ENCODE peak calls at places on chromosomes 4 and X, in seven cellular contexts. One of them, this sample, is unnamed.

GRCh38 chrX:33211356-33212254 is at the start of gene DMD:
- DNase-seq in uterus: peak; percentile 52
- DNase-seq in upper lobe of left lung: no peak
- DNase-seq in A549: no peak
- DNase-seq in Peyer's patch: no peak
- DNase-seq in suprapubic skin: no peak
- DNase-seq in HepG2: peak; percentile 1
- DNase-seq in this sample: no peak

GRCh38 chr4:120672558-120673147 is 249.9 kb downstream of the PRDM5 start:
- DNase-seq in A549: no peak
- DNase-seq in suprapubic skin: no peak
- DNase-seq in upper lobe of left lung: no peak
- DNase-seq in Peyer's patch: no peak
- DNase-seq in uterus: no peak
- DNase-seq in HepG2: no peak
- DNase-seq in this sample: no peak

GRCh38 chr4:158282252-158282651 is 72.0 kb downstream of the TMEM144 start:
- DNase-seq in suprapubic skin: no peak
- DNase-seq in uterus: no peak
- DNase-seq in upper lobe of left lung: no peak
- DNase-seq in HepG2: no peak
- DNase-seq in A549: no peak
- DNase-seq in Peyer's patch: no peak
- DNase-seq in this sample: no peak

GRCh38 chr4:186501554-186501953 is 53.8 kb downstream of the MTNR1A start:
- DNase-seq in A549: no peak
- DNase-seq in Peyer's patch: no peak
- DNase-seq in upper lobe of left lung: no peak
- DNase-seq in suprapubic skin: no peak
- DNase-seq in uterus: no peak
- DNase-seq in HepG2: no peak
- DNase-seq in this sample: no peak

GRCh38 chrX:101685923-101686322 is 26.3 kb upstream of the ARMCX2 start:
- DNase-seq in upper lobe of left lung: no peak
- DNase-seq in A549: no peak
- DNase-seq in suprapubic skin: no peak
- DNase-seq in HepG2: no peak
- DNase-seq in uterus: no peak
- DNase-seq in Peyer's patch: no peak
- DNase-seq in this sample: no peak

GRCh38 chrX:82711432-82711831 is 796.7 kb upstream of the POU3F4 start:
- DNase-seq in Peyer's patch: no peak
- DNase-seq in HepG2: no peak
- DNase-seq in suprapubic skin: no peak
- DNase-seq in uterus: no peak
- DNase-seq in upper lobe of left lung: no peak
- DNase-seq in A549: no peak
- DNase-seq in this sample: no peak

GRCh38 chr4:72555377-72555831 is 13.6 kb downstream of the ADAMTS3 start:
- DNase-seq in uterus: no peak
- DNase-seq in HepG2: no peak
- DNase-seq in Peyer's patch: no peak
- DNase-seq in A549: no peak
- DNase-seq in upper lobe of left lung: no peak
- DNase-seq in suprapubic skin: no peak
- DNase-seq in this sample: no peak

GRCh38 chrX:51571821-51572220 is 46.9 kb downstream of the CENPVL3 start:
- DNase-seq in Peyer's patch: no peak
- DNase-seq in suprapubic skin: no peak
- DNase-seq in A549: no peak
- DNase-seq in uterus: no peak
- DNase-seq in upper lobe of left lung: no peak
- DNase-seq in HepG2: no peak
- DNase-seq in this sample: no peak

GRCh38 chr4:134862116-134862515 is 660.5 kb upstream of the PABPC4L start:
- DNase-seq in uterus: no peak
- DNase-seq in A549: no peak
- DNase-seq in suprapubic skin: no peak
- DNase-seq in HepG2: no peak
- DNase-seq in Peyer's patch: no peak
- DNase-seq in upper lobe of left lung: no peak
- DNase-seq in this sample: no peak

GRCh38 chr4:2846172-2846571 is 2.5 kb downstream of the ADD1 start:
- DNase-seq in Peyer's patch: no peak
- DNase-seq in HepG2: no peak
- DNase-seq in uterus: no peak
- DNase-seq in upper lobe of left lung: no peak
- DNase-seq in suprapubic skin: no peak
- DNase-seq in A549: no peak
- DNase-seq in this sample: no peak

GRCh38 chrX:107675365-107675654 is 47.0 kb downstream of the PRPS1 start:
- DNase-seq in HepG2: no peak
- DNase-seq in uterus: no peak
- DNase-seq in suprapubic skin: no peak
- DNase-seq in Peyer's patch: no peak
- DNase-seq in upper lobe of left lung: no peak
- DNase-seq in A549: no peak
- DNase-seq in this sample: no peak
- H3K4me3 ChIP-seq in HepG2: no peak overlapping the region
- H3K4me3 ChIP-seq in uterus: peak overlapping the region; percentile 52
- H3K4me3 ChIP-seq in suprapubic skin: peak overlapping the region; percentile 56
- H3K4me3 ChIP-seq in Peyer's patch: peak overlapping the region; percentile 47
- H3K4me3 ChIP-seq in upper lobe of left lung: peak overlapping the region; percentile 48
- H3K4me3 ChIP-seq in A549: peak overlapping the region; percentile 61
- H3K4me3 ChIP-seq in this sample: no peak overlapping the region

GRCh38 chr4:126202226-126202625 is 887.5 kb downstream of the FAT4 start:
- DNase-seq in HepG2: no peak
- DNase-seq in upper lobe of left lung: no peak
- DNase-seq in suprapubic skin: no peak
- DNase-seq in Peyer's patch: no peak
- DNase-seq in A549: no peak
- DNase-seq in uterus: no peak
- DNase-seq in this sample: no peak
- TF ChIP-seq CTCF in HepG2: no peak
- TF ChIP-seq CTCF in upper lobe of left lung: no peak
- TF ChIP-seq CTCF in suprapubic skin: no peak
- TF ChIP-seq CTCF in Peyer's patch: no peak
- TF ChIP-seq CTCF in A549: no peak
- TF ChIP-seq CTCF in uterus: no peak
- TF ChIP-seq CTCF in this sample: no peak

GRCh38 chrX:129957241-129958099 is 25.0 kb upstream of the BCORL1 start:
- DNase-seq in A549: peak; percentile 73
- DNase-seq in Peyer's patch: peak; percentile 74
- DNase-seq in suprapubic skin: peak; percentile 77
- DNase-seq in HepG2: no peak
- DNase-seq in uterus: peak; percentile 61
- DNase-seq in upper lobe of left lung: peak; percentile 93
- DNase-seq in this sample: peak; percentile 89
- TF ChIP-seq POLR2A in A549: peak; percentile 56
- TF ChIP-seq POLR2A in Peyer's patch: no peak
- TF ChIP-seq POLR2A in suprapubic skin: no peak
- TF ChIP-seq POLR2A in HepG2: no peak
- TF ChIP-seq POLR2A in uterus: no peak
- TF ChIP-seq POLR2A in upper lobe of left lung: no peak
- TF ChIP-seq POLR2A in this sample: no peak

GRCh38 chrX:14497184-14497666 is 32.1 kb upstream of the GLRA2 start:
- DNase-seq in uterus: no peak
- DNase-seq in A549: no peak
- DNase-seq in upper lobe of left lung: no peak
- DNase-seq in HepG2: no peak
- DNase-seq in suprapubic skin: no peak
- DNase-seq in Peyer's patch: peak; percentile 17
- DNase-seq in this sample: no peak
- H3K4me3 ChIP-seq in uterus: peak overlapping the region; percentile 23
- H3K4me3 ChIP-seq in A549: no peak overlapping the region
- H3K4me3 ChIP-seq in upper lobe of left lung: peak overlapping the region; percentile 4
- H3K4me3 ChIP-seq in HepG2: no peak overlapping the region
- H3K4me3 ChIP-seq in suprapubic skin: peak overlapping the region; percentile 19
- H3K4me3 ChIP-seq in Peyer's patch: no peak overlapping the region
- H3K4me3 ChIP-seq in this sample: no peak overlapping the region

GRCh38 chr4:78592104-78592783 is 40.7 kb downstream of the ANXA3 start:
- DNase-seq in suprapubic skin: no peak
- DNase-seq in Peyer's patch: no peak
- DNase-seq in uterus: no peak
- DNase-seq in upper lobe of left lung: no peak
- DNase-seq in A549: peak; percentile 12
- DNase-seq in HepG2: no peak
- DNase-seq in this sample: no peak
- TF ChIP-seq CTCF in suprapubic skin: no peak
- TF ChIP-seq CTCF in Peyer's patch: peak; percentile 20
- TF ChIP-seq CTCF in uterus: no peak
- TF ChIP-seq CTCF in upper lobe of left lung: no peak
- TF ChIP-seq CTCF in A549: peak; percentile 28
- TF ChIP-seq CTCF in HepG2: peak; percentile 41
- TF ChIP-seq CTCF in this sample: no peak

DNA sequence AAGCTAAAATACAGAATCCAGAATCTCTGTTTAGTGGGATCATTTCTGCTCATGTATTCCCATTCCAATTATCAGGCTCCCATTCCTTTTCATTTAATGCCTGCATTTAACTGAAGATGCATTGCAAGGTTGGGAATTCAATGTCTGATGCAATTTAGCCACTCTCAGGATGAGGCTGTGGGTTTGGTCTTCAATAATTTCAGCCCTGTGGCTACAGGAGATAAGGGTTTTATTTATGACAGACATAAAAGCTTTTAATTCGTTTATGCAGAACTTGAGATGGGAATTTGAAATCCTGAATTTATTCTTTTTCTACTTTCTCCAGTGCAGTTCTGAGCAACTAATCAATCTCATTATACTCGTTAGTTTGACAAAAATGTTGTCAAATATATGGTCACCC is 1225.9 kb downstream of the PCDH18 start:
- DNase-seq in uterus: no peak
- DNase-seq in Peyer's patch: no peak
- DNase-seq in A549: no peak
- DNase-seq in suprapubic skin: no peak
- DNase-seq in upper lobe of left lung: no peak
- DNase-seq in HepG2: no peak
- DNase-seq in this sample: no peak
- TF ChIP-seq POLR2A in uterus: no peak
- TF ChIP-seq POLR2A in Peyer's patch: no peak
- TF ChIP-seq POLR2A in A549: no peak
- TF ChIP-seq POLR2A in suprapubic skin: no peak
- TF ChIP-seq POLR2A in upper lobe of left lung: no peak
- TF ChIP-seq POLR2A in HepG2: no peak
- TF ChIP-seq POLR2A in this sample: no peak

DNA sequence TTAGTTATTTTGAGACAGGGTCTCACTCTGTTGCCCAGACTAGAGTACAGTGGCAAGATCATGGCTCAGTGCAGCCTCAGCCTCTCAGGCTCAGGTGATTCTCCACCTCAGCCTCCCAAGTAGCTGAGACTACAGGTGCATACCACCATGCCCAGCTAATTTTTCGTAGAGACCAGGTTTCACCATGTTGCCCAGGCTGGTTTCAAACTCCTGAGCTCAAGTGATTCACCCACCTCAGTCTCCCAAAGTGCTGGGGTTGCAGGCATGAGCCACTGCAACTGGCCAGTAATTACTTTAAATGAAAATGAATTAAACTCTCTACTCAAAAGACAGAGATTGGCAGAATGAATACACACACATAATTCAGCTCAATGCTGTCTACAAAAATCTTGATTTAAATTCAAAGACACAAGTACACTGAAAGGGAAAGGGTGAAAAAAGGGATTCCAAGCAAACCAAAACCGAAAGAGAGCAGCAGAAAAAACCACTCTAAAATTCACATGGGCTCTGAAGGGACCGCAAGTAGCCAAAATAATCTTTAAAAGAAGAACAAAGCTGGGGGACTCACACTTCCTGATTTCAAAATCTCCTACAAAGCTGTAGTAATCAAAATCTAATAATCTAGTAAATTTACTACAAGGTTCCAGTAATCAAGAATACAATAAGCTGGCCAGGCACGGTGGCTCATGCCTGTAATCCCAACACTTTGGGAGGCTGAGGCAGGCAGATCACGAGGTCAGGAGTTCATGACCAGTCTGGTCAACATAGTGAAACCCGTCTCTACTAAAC is 11.8 kb upstream of the SPON2 start:
- DNase-seq in Peyer's patch: peak; percentile 16
- DNase-seq in HepG2: no peak
- DNase-seq in upper lobe of left lung: no peak
- DNase-seq in suprapubic skin: no peak
- DNase-seq in uterus: peak; percentile 15
- DNase-seq in A549: no peak
- DNase-seq in this sample: no peak
- H3K4me3 ChIP-seq in Peyer's patch: no peak overlapping the region
- H3K4me3 ChIP-seq in HepG2: no peak overlapping the region
- H3K4me3 ChIP-seq in upper lobe of left lung: no peak overlapping the region
- H3K4me3 ChIP-seq in suprapubic skin: no peak overlapping the region
- H3K4me3 ChIP-seq in uterus: no peak overlapping the region
- H3K4me3 ChIP-seq in A549: no peak overlapping the region
- H3K4me3 ChIP-seq in this sample: no peak overlapping the region

GRCh38 chr4:27692098-27692679 is 831.5 kb downstream of the STIM2 start:
- DNase-seq in A549: peak; percentile 27
- DNase-seq in uterus: no peak
- DNase-seq in suprapubic skin: no peak
- DNase-seq in HepG2: peak; percentile 28
- DNase-seq in Peyer's patch: no peak
- DNase-seq in upper lobe of left lung: no peak
- DNase-seq in this sample: no peak
- TF ChIP-seq CTCF in A549: no peak
- TF ChIP-seq CTCF in uterus: no peak
- TF ChIP-seq CTCF in suprapubic skin: no peak
- TF ChIP-seq CTCF in HepG2: peak; percentile 82
- TF ChIP-seq CTCF in Peyer's patch: peak; percentile 46
- TF ChIP-seq CTCF in upper lobe of left lung: peak; percentile 29
- TF ChIP-seq CTCF in this sample: no peak